ENCODE peak calls at places on chromosomes 11 and 22, in five cellular contexts. J is cardiac fibroblast, S is spleen, X is fibroblast of lung, B is IMR-90. G is an unnamed sample.

GRCh38 chr22:47724030-47724429 is 961.6 kb downstream of the TBC1D22A start:
- DNase-seq in S (no peak), B (no peak), X (no peak), J (no peak), G (no peak)

GRCh38 chr22:29394931-29395581 is 6.7 kb upstream of the AP1B1 start:
- DNase-seq in S (peak; percentile 85), J (peak; percentile 82), B (peak; percentile 72), X (peak; percentile 75), G (peak; percentile 45)

GRCh38 chr11:102780491-102780918 is at the start of gene MMP10:
- DNase-seq in X (peak; percentile 55), B (peak; percentile 74), S (no peak), J (peak; percentile 33), G (peak; percentile 26)

GRCh38 chr11:107275632-107276031 is 182.0 kb downstream of the CWF19L2 start:
- DNase-seq in B (no peak), S (no peak), J (no peak), X (no peak), G (no peak)

GRCh38 chr22:20099099-20099711 is 16.7 kb upstream of the RANBP1 start:
- DNase-seq in S (peak; percentile 33), B (no peak), J (no peak), X (no peak), G (no peak)

GRCh38 chr11:10669258-10670033 is 24.1 kb downstream of the IRAG1 start:
- DNase-seq in S (no peak), X (peak; percentile 39), J (peak; percentile 50), B (peak; percentile 76), G (no peak)

GRCh38 chr11:36699271-36699670 is 101.2 kb upstream of the RAG2 start:
- DNase-seq in B (no peak), X (no peak), J (no peak), S (no peak), G (no peak)

GRCh38 chr22:19579113-19579811 is 55.1 kb upstream of the CLDN5 start:
- DNase-seq in J (no peak), B (no peak), X (peak; percentile 4), S (no peak), G (no peak)

GRCh38 chr22:42877597-42878340 is 20.7 kb upstream of the ARFGAP3 start:
- DNase-seq in B (no peak), S (no peak), J (no peak), X (no peak), G (no peak)

GRCh38 chr11:27233654-27234042 is 129.4 kb downstream of the CCDC34 start:
- DNase-seq in B (no peak), J (no peak), X (no peak), S (no peak), G (no peak)

GRCh38 chr11:72141066-72141465 is 5.5 kb downstream of the FOLR3 start:
- DNase-seq in S (no peak), J (peak; percentile 47), X (peak; percentile 72), B (peak; percentile 90), G (peak; percentile 86)

GRCh38 chr11:39817248-39817647 is 1642.2 kb downstream of the LRRC4C start:
- DNase-seq in S (no peak), J (no peak), X (no peak), B (no peak), G (no peak)

GRCh38 chr22:17920145-17920605 is 104.2 kb downstream of the MICAL3 start:
- DNase-seq in J (peak; percentile 67), X (peak; percentile 52), S (peak; percentile 81), B (peak; percentile 62), G (no peak)

GRCh38 chr22:38034884-38035529 is 22.2 kb upstream of the PICK1 start:
- DNase-seq in B (no peak), S (no peak), J (no peak), X (peak; percentile 16), G (no peak)

GRCh38 chr11:44505591-44506054 is 59.8 kb upstream of the CD82 start:
- DNase-seq in S (no peak), B (peak; percentile 61), X (peak; percentile 28), J (peak; percentile 36), G (peak; percentile 4)

GRCh38 chr22:45631140-45631539 is 40.5 kb upstream of the ATXN10 start:
- DNase-seq in B (no peak), S (peak; percentile 25), X (no peak), J (no peak), G (no peak)

GRCh38 chr22:35384567-35384966 is 3.7 kb downstream of the HMOX1 start:
- DNase-seq in S (no peak), J (no peak), X (no peak), B (no peak), G (no peak)
- H3K4me3 ChIP-seq in S (peak overlapping the region; percentile 43), J (no peak overlapping the region), X (no peak overlapping the region), B (no peak overlapping the region), G (no peak overlapping the region)

GRCh38 chr11:126628790-126629621 is 273.5 kb downstream of the ST3GAL4 start:
- DNase-seq in X (no peak), J (peak; percentile 38), B (peak; percentile 55), S (no peak), G (no peak)
- TF ChIP-seq CTCF in X (peak; percentile 34), J (no peak), B (peak; percentile 26), S (no peak), G (no peak)

GRCh38 chr22:40235418-40235817 is 57.7 kb downstream of the TNRC6B start:
- DNase-seq in J (no peak), S (no peak), B (no peak), X (no peak), G (no peak)

GRCh38 chr22:40233886-40234285 is 56.2 kb downstream of the TNRC6B start:
- DNase-seq in X (no peak), J (no peak), B (no peak), S (no peak), G (no peak)

GRCh38 chr22:40232624-40233023 is 54.9 kb downstream of the TNRC6B start:
- DNase-seq in B (no peak), S (no peak), J (no peak), X (no peak), G (no peak)

GRCh38 chr22:40236131-40236665 is 58.5 kb downstream of the TNRC6B start:
- DNase-seq in X (no peak), B (no peak), S (no peak), J (no peak), G (no peak)

DNA sequence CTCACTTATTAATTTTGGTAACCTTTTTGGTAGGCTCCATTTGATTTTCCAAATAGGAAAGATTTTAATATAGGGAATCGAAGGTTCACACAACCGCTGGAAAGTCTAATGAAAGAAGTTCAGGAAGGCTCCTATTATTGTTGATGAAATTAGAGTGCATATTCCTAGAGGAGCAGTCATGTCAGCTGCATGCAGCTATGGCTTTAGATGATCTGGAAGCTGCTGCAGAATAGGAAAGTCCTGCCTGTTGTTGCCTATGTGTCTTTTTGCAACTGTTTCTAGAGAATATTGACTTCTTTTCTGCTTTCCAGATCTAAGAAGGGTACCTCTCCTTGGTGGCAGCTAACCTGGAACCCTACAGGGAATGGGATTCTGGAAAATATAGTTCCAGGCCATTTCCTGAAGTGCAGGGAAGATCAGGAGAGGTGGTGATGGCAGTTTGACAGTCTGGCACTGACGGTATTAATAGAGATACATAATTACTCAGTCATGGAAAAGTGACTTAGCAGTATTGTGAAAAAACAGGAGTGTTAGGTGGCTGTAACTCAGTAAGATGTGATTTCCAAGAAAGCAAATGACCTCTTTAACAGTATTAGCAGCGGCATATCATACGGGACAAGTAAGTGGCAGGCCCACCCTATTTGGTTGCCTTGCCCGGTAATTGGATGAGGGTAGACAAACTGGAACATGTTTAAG is 54.0 kb downstream of the TNRC6B start:
- DNase-seq in B (no peak), J (no peak), S (no peak), X (no peak), G (no peak)
- H3K4me3 ChIP-seq in B (no peak overlapping the region), J (no peak overlapping the region), S (no peak overlapping the region), X (no peak overlapping the region), G (no peak overlapping the region)

GRCh38 chr11:61996933-61997332 is 29.5 kb upstream of the FTH1 start:
- DNase-seq in B (no peak), X (no peak), J (no peak), S (no peak), G (no peak)
- TF ChIP-seq CTCF in B (no peak), X (no peak), J (no peak), S (no peak), G (no peak)